ENCODE peak calls at places on chromosomes 12 and 14, in ten cellular contexts. J is tibial nerve; A is neural progenitor cell; U is A549; I is lung; E is small intestine; D is heart right ventricle; N is psoas muscle; V is hepatocyte; K is CD8-positive, alpha-beta T cell. T is an unnamed sample.

GRCh38 chr14:67532998-67533753 is at the start of gene PLEKHH1:
- DNase-seq in K (no peak), E (peak), A (peak), U (peak), D (peak), I (peak), N (peak), J (peak), V (peak), T (peak)

GRCh38 chr14:68977741-68978549 is 1.2 kb downstream of the ACTN1 start:
- DNase-seq in E (no peak), K (peak), N (peak), A (peak), U (peak), D (peak), I (peak), J (peak), V (peak), T (no peak)

GRCh38 chr12:51488281-51488680 is 63.6 kb downstream of the SLC4A8 start:
- DNase-seq in D (no peak), V (no peak), U (no peak), E (no peak), J (no peak), A (no peak), K (no peak), I (no peak), N (no peak), T (no peak)

GRCh38 chr12:48882325-48882687 is 16.6 kb upstream of the RND1 start:
- DNase-seq in A (peak), E (no peak), J (no peak), K (no peak), D (no peak), I (peak), N (no peak), V (peak), U (no peak), T (no peak)

GRCh38 chr12:34404377-34405285 is 382.3 kb downstream of the ALG10 start:
- DNase-seq in K (no peak), U (no peak), I (peak), N (peak), D (peak), E (no peak), J (peak), A (no peak), V (peak), T (no peak)

GRCh38 chr12:69388371-69388770 is 28.8 kb downstream of the YEATS4 start:
- DNase-seq in K (no peak), I (no peak), N (no peak), J (no peak), D (no peak), V (peak), U (peak), A (no peak), E (peak), T (no peak)

GRCh38 chr12:23834076-23834475 is 115.4 kb downstream of the SOX5 start:
- DNase-seq in U (no peak), V (no peak), I (no peak), J (no peak), N (no peak), D (no peak), K (no peak), E (no peak), A (no peak), T (no peak)

GRCh38 chr14:101881426-101881825 is 82.9 kb upstream of the DYNC1H1 start:
- DNase-seq in K (no peak), E (no peak), N (no peak), I (no peak), J (no peak), V (no peak), D (no peak), U (no peak), A (no peak), T (no peak)

GRCh38 chr14:77046706-77047105 is 18.2 kb upstream of the IRF2BPL start:
- DNase-seq in K (no peak), U (no peak), E (peak), D (no peak), I (no peak), A (no peak), V (no peak), J (no peak), N (no peak), T (no peak)

GRCh38 chr14:23127861-23128260 is 8.8 kb upstream of the CEBPE start:
- DNase-seq in U (no peak), A (no peak), J (no peak), E (no peak), V (no peak), N (no peak), K (no peak), D (no peak), I (no peak), T (no peak)

GRCh38 chr12:65384240-65384639 is 105.8 kb downstream of the MSRB3 start:
- DNase-seq in E (no peak), K (no peak), J (no peak), N (no peak), D (no peak), V (no peak), U (no peak), A (no peak), I (no peak), T (no peak)

DNA sequence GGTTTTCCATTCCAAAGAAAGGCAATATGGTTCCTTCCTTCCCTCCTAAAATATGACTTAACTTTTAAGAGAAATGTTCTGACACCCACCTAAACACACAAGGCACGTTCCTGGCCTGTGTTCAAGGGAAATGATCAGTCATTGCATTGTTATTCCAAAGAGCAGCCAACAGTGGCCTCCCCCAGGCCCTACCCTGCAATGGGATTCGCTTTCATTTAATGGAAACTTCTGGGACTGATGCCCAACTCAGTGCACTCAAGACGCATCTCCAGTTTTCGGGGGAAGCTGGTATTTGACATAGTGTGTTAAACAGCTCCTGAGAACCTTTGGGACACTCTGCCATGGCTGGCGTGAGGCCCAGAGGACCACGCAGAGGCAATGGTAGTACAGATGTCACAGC is 65.9 kb downstream of the DDX51 start:
- DNase-seq in J (no peak), N (no peak), U (no peak), A (no peak), E (no peak), D (no peak), I (no peak), K (no peak), V (no peak), T (no peak)
- H3K27ac ChIP-seq in J (no peak), N (no peak), U (no peak), A (no peak), E (no peak), D (peak), I (no peak), K (no peak), V (no peak), T (no peak)

DNA sequence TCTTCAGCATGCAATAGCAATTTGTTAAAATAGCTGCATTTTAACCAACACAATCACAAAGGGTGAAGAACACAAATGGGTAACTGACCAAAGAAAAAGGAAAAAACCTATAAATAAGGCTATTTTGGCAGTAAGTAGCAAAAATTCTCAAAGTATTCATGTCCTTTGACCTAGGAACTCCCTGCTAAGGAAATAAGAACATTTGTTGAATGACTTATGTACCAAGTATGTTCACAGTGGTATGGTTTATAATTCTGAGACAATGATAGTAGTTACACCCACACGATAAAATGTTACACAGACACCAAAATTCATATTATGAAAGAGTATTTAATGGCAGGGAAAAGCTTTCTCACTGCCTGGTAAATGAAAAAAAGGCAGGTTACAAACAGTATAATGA is 16.9 kb downstream of the CCDC88C start:
- DNase-seq in U (no peak), D (no peak), K (no peak), E (peak), V (no peak), I (no peak), A (no peak), J (no peak), N (no peak), T (no peak)
- H3K27ac ChIP-seq in U (no peak), D (peak), K (peak), E (peak), V (no peak), I (no peak), A (no peak), J (no peak), N (no peak), T (peak)

GRCh38 chr14:49766839-49767238 is 1.1 kb upstream of the KLHDC2 start:
- DNase-seq in N (no peak), K (no peak), D (no peak), I (no peak), J (no peak), E (peak), U (no peak), A (peak), V (peak), T (no peak)
- H3K27ac ChIP-seq in N (peak), K (peak), D (peak), I (peak), J (peak), E (peak), U (peak), A (peak), V (peak), T (peak)

DNA sequence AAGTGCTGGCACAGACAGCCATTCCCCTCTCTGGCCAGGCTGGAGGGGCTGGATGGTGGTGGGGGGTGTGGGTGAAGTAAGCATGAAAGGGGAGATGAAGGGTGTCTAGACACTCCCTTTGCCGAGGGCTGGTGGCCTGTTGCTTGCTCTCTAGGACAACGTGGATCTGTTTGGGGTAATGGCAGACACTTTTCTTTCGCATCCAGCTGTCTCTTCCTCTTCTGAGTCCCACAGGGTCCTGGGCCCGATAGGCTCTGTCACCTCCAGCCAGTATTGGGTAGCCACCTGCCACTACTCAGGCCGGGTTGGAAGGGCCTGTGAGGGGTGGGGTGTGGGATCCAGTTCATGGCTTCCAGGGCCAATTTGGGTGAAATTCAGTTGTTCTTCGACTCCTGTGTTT is 218.1 kb downstream of the CACNA1C start:
- DNase-seq in E (no peak), V (no peak), I (no peak), A (no peak), U (no peak), N (no peak), D (no peak), K (no peak), J (no peak), T (no peak)
- H3K27ac ChIP-seq in E (no peak), V (no peak), I (no peak), A (no peak), U (no peak), N (no peak), D (no peak), K (no peak), J (no peak), T (no peak)

T was measured in epithelial cell of prostate.